ENCODE peak calls at places on chromosomes 6 and 20, in four cellular contexts. One of them, this sample, is unnamed.

GRCh38 chr6:35248300-35248699 is 11.2 kb upstream of the ZNF76 start:
- DNase-seq in GM10248: no peak
- DNase-seq in fibroblast of mammary gland: peak; percentile 27
- DNase-seq in OCI-LY7: no peak
- DNase-seq in this sample: no peak

GRCh38 chr20:12241065-12241464 is 323.4 kb downstream of the BTBD3 start:
- DNase-seq in GM10248: no peak
- DNase-seq in fibroblast of mammary gland: no peak
- DNase-seq in OCI-LY7: no peak
- DNase-seq in this sample: no peak

GRCh38 chr6:39446909-39447308 is 124.4 kb upstream of the KCNK16 start:
- DNase-seq in GM10248: no peak
- DNase-seq in fibroblast of mammary gland: no peak
- DNase-seq in OCI-LY7: no peak
- DNase-seq in this sample: no peak

GRCh38 chr20:61575151-61575937 is 323.3 kb downstream of the CDH4 start:
- DNase-seq in GM10248: no peak
- DNase-seq in fibroblast of mammary gland: no peak
- DNase-seq in OCI-LY7: no peak
- DNase-seq in this sample: no peak

GRCh38 chr20:5557123-5557522 is 193.1 kb upstream of the SHLD1 start:
- DNase-seq in GM10248: peak; percentile 50
- DNase-seq in fibroblast of mammary gland: peak; percentile 59
- DNase-seq in OCI-LY7: peak; percentile 75
- DNase-seq in this sample: peak; percentile 40

GRCh38 chr6:41675176-41675767 is 37.0 kb downstream of the MDFI start:
- DNase-seq in GM10248: no peak
- DNase-seq in fibroblast of mammary gland: no peak
- DNase-seq in OCI-LY7: no peak
- DNase-seq in this sample: no peak

GRCh38 chr6:165615629-165616028 is 47.4 kb downstream of the PDE10A start:
- DNase-seq in GM10248: no peak
- DNase-seq in fibroblast of mammary gland: peak; percentile 40
- DNase-seq in OCI-LY7: no peak
- DNase-seq in this sample: no peak

GRCh38 chr6:35948725-35949124 is 27.8 kb upstream of the SRPK1 start:
- DNase-seq in GM10248: no peak
- DNase-seq in fibroblast of mammary gland: peak; percentile 41
- DNase-seq in OCI-LY7: peak; percentile 31
- DNase-seq in this sample: no peak

GRCh38 chr6:131226465-131226864 is 91.2 kb downstream of the AKAP7 start:
- DNase-seq in GM10248: no peak
- DNase-seq in fibroblast of mammary gland: no peak
- DNase-seq in OCI-LY7: no peak
- DNase-seq in this sample: no peak

GRCh38 chr20:59788196-59788735 is 145.2 kb downstream of the SYCP2 start:
- DNase-seq in GM10248: no peak
- DNase-seq in fibroblast of mammary gland: no peak
- DNase-seq in OCI-LY7: no peak
- DNase-seq in this sample: no peak

This sample was measured in naive thymus-derived CD8-positive, alpha-beta T cell.